ENCODE peak calls at places on chromosomes 12 and 14, in five cellular contexts. V, M, X, Q and R are unnamed samples.

GRCh38 chr14:103519837-103520212 is 2.8 kb downstream of the CKB start:
- DNase-seq in V (no peak), M (no peak), X (no peak), Q (no peak), R (no peak)

GRCh38 chr12:60684988-60685655 is 1089.3 kb downstream of the SLC16A7 start:
- DNase-seq in V (no peak), M (peak), X (no peak), Q (no peak), R (no peak)

GRCh38 chr12:1804545-1805332 is 15.6 kb upstream of the LRTM2 start:
- DNase-seq in V (peak), M (peak), X (peak), Q (peak), R (peak)

GRCh38 chr12:106342397-106343212 is 14.9 kb upstream of the POLR3B start:
- DNase-seq in V (peak), M (peak), X (no peak), Q (no peak), R (no peak)

GRCh38 chr14:101466456-101467180 is 94.7 kb upstream of the DIO3 start:
- DNase-seq in V (no peak), M (no peak), X (no peak), Q (no peak), R (peak)

GRCh38 chr12:85253823-85254222 is 26.2 kb upstream of the ALX1 start:
- DNase-seq in V (no peak), M (no peak), X (no peak), Q (no peak), R (no peak)

GRCh38 chr14:26791117-26791806 is 193.4 kb upstream of the NOVA1 start:
- DNase-seq in V (no peak), M (no peak), X (no peak), Q (no peak), R (no peak)

GRCh38 chr12:94147991-94148840 is at the start of gene PLXNC1:
- DNase-seq in V (peak), M (peak), X (peak), Q (no peak), R (peak)

GRCh38 chr12:49888461-49889151 is 15.1 kb downstream of the FAIM2 start:
- DNase-seq in V (no peak), M (no peak), X (no peak), Q (no peak), R (no peak)

GRCh38 chr12:116561181-116561821 is 2.1 kb downstream of the MAP1LC3B2 start:
- DNase-seq in V (no peak), M (no peak), X (no peak), Q (no peak), R (no peak)

GRCh38 chr12:52581481-52581880 is 7.8 kb upstream of the KRT74 start:
- DNase-seq in V (peak), M (peak), X (no peak), Q (no peak), R (no peak)

GRCh38 chr14:57732886-57733285 is 133.0 kb downstream of the SLC35F4 start:
- DNase-seq in V (no peak), M (no peak), X (no peak), Q (no peak), R (no peak)

GRCh38 chr14:74636424-74637183 is 24.6 kb upstream of the LTBP2 start:
- DNase-seq in V (no peak), M (peak), X (no peak), Q (no peak), R (no peak)

GRCh38 chr12:84804691-84805473 is 107.7 kb downstream of the SLC6A15 start:
- DNase-seq in V (no peak), M (no peak), X (no peak), Q (no peak), R (no peak)

GRCh38 chr14:105128059-105128458 is 40.5 kb downstream of the JAG2 start:
- DNase-seq in V (no peak), M (no peak), X (no peak), Q (no peak), R (no peak)

GRCh38 chr12:86698581-86698980 is 442.4 kb upstream of the MGAT4C start:
- DNase-seq in V (peak), M (no peak), X (no peak), Q (no peak), R (no peak)

GRCh38 chr14:33933386-33933934 is 17.4 kb downstream of the EGLN3 start:
- DNase-seq in V (no peak), M (no peak), X (peak), Q (no peak), R (no peak)

GRCh38 chr12:67305544-67305943 is 36.4 kb downstream of the CAND1 start:
- DNase-seq in V (no peak), M (no peak), X (no peak), Q (no peak), R (no peak)

GRCh38 chr12:8501720-8502119 is 11.6 kb upstream of the CLEC4D start:
- DNase-seq in V (no peak), M (no peak), X (no peak), Q (no peak), R (no peak)
- H2AK5ac ChIP-seq in V (no peak), M (no peak), X (no peak), Q (no peak), R (no peak)

GRCh38 chr12:6724409-6724797 is 557 bp downstream of the COPS7A start:
- DNase-seq in V (peak), M (no peak), X (no peak), Q (no peak), R (no peak)
- H2AK5ac ChIP-seq in V (peak), M (peak), X (peak), Q (no peak), R (no peak)

GRCh38 chr14:96016761-96017160 is 22.4 kb upstream of the C14orf132 start:
- DNase-seq in V (peak), M (peak), X (no peak), Q (no peak), R (no peak)
- H2AK5ac ChIP-seq in V (no peak), M (no peak), X (no peak), Q (no peak), R (no peak)

GRCh38 chr12:6215932-6216494 is 15.8 kb downstream of the CD9 start:
- DNase-seq in V (peak), M (peak), X (no peak), Q (no peak), R (peak)
- H2AK5ac ChIP-seq in V (peak), M (peak), X (peak), Q (peak), R (no peak)

GRCh38 chr14:89248430-89249295 is 168.4 kb downstream of the FOXN3 start:
- DNase-seq in V (no peak), M (no peak), X (no peak), Q (no peak), R (no peak)

GRCh38 chr14:89247457-89248122 is 169.4 kb downstream of the FOXN3 start:
- DNase-seq in V (no peak), M (no peak), X (no peak), Q (no peak), R (no peak)

GRCh38 chr14:89249296-89249565 is 167.8 kb downstream of the FOXN3 start:
- DNase-seq in V (peak), M (no peak), X (no peak), Q (peak), R (peak)

GRCh38 chr14:89251066-89251465 is 166.0 kb downstream of the FOXN3 start:
- DNase-seq in V (peak), M (peak), X (no peak), Q (no peak), R (peak)

GRCh38 chr14:89249972-89250371 is 167.1 kb downstream of the FOXN3 start:
- DNase-seq in V (no peak), M (no peak), X (no peak), Q (no peak), R (no peak)
- H2AK5ac ChIP-seq in V (no peak), M (no peak), X (no peak), Q (no peak), R (no peak)